ENCODE peak calls at places on chromosome 19, in nine cellular contexts. A is CD8-positive, alpha-beta memory T cell; X is aorta; B is RKO; S is fibroblast of the aortic adventitia; L is CD8-positive, alpha-beta T cell; W is SK-N-DZ; O is ecto neural progenitor cell; Q is ELR. C is an unnamed sample.

GRCh38 chr19:2462635-2463421 is 6.1 kb upstream of the LMNB2 start:
- DNase-seq in A (no peak), X (peak; percentile 94), B (peak; percentile 80), S (peak; percentile 98), L (no peak), W (peak; percentile 62), O (peak; percentile 96), Q (peak; percentile 99), C (peak; percentile 80)

GRCh38 chr19:11949201-11949600 is 15.6 kb upstream of the ZNF763 start:
- DNase-seq in A (no peak), X (no peak), B (no peak), S (no peak), L (no peak), W (no peak), O (no peak), Q (no peak), C (no peak)

GRCh38 chr19:18587962-18588610 is 512 bp upstream of the REX1BD start:
- DNase-seq in A (no peak), X (no peak), B (no peak), S (no peak), L (no peak), W (no peak), O (no peak), Q (no peak), C (no peak)

GRCh38 chr19:38149597-38149996 is 74.4 kb downstream of the DPF1 start:
- DNase-seq in A (no peak), X (no peak), B (peak; percentile 11), S (no peak), L (no peak), W (no peak), O (no peak), Q (peak; percentile 21), C (no peak)

GRCh38 chr19:46015080-46015960 is 7.5 kb downstream of the PGLYRP1 start:
- DNase-seq in A (peak; percentile 59), X (peak; percentile 88), B (peak; percentile 84), S (no peak), L (peak; percentile 28), W (no peak), O (peak; percentile 90), Q (peak; percentile 36), C (peak; percentile 93)

GRCh38 chr19:51807111-51807701 is 12.2 kb downstream of the FPR3 start:
- DNase-seq in A (no peak), X (no peak), B (no peak), S (no peak), L (no peak), W (no peak), O (no peak), Q (peak; percentile 74), C (peak; percentile 13)

GRCh38 chr19:38115264-38115802 is 108.7 kb downstream of the DPF1 start:
- DNase-seq in A (no peak), X (no peak), B (no peak), S (no peak), L (no peak), W (no peak), O (no peak), Q (no peak), C (no peak)

GRCh38 chr19:19550454-19550842 is 12.4 kb downstream of the CILP2 start:
- DNase-seq in A (no peak), X (no peak), B (no peak), S (peak; percentile 55), L (no peak), W (no peak), O (no peak), Q (peak; percentile 27), C (no peak)

GRCh38 chr19:12749938-12750521 is 1.6 kb upstream of the BEST2 start:
- DNase-seq in A (no peak), X (no peak), B (no peak), S (no peak), L (no peak), W (no peak), O (no peak), Q (peak; percentile 38), C (peak; percentile 49)

GRCh38 chr19:8592231-8593009 is 15.2 kb upstream of the MYO1F start:
- DNase-seq in A (peak; percentile 95), X (peak; percentile 99), B (no peak), S (peak; percentile 96), L (peak; percentile 92), W (peak; percentile 88), O (peak; percentile 100), Q (peak; percentile 75), C (no peak)

GRCh38 chr19:2059422-2060201 is 8.6 kb upstream of the MKNK2 start:
- DNase-seq in A (no peak), X (peak; percentile 91), B (peak; percentile 70), S (peak; percentile 88), L (no peak), W (peak; percentile 67), O (no peak), Q (peak; percentile 72), C (peak; percentile 90)

GRCh38 chr19:15330801-15331418 is 1.4 kb downstream of the BRD4 start:
- DNase-seq in A (peak; percentile 32), X (peak; percentile 64), B (peak; percentile 83), S (peak; percentile 64), L (no peak), W (no peak), O (no peak), Q (peak; percentile 95), C (peak; percentile 62)